ENCODE peak calls at places on chromosome 11, in ten cellular contexts. One of them, this sample, is unnamed.

GRCh38 chr11:26992031-26992541 is 1.8 kb upstream of the FIBIN start:
- DNase-seq in upper lobe of right lung: no peak
- DNase-seq in lower lobe of right lung: no peak
- DNase-seq in HFF-Myc: no peak
- DNase-seq in CD8-positive, alpha-beta T cell: no peak
- DNase-seq in esophagus squamous epithelium: no peak
- DNase-seq in tibial artery: no peak
- DNase-seq in mucosa of descending colon: no peak
- DNase-seq in fibroblast of pulmonary artery: peak; percentile 95
- DNase-seq in AG04449: peak; percentile 74
- DNase-seq in this sample: no peak

GRCh38 chr11:67006029-67006884 is 16.7 kb upstream of the SYT12 start:
- DNase-seq in fibroblast of pulmonary artery: peak; percentile 26
- DNase-seq in mucosa of descending colon: no peak
- DNase-seq in lower lobe of right lung: no peak
- DNase-seq in tibial artery: no peak
- DNase-seq in esophagus squamous epithelium: no peak
- DNase-seq in CD8-positive, alpha-beta T cell: no peak
- DNase-seq in AG04449: no peak
- DNase-seq in upper lobe of right lung: no peak
- DNase-seq in HFF-Myc: no peak
- DNase-seq in this sample: no peak

GRCh38 chr11:6862961-6863360 is at the start of gene OR10A2:
- DNase-seq in mucosa of descending colon: no peak
- DNase-seq in HFF-Myc: peak; percentile 22
- DNase-seq in upper lobe of right lung: no peak
- DNase-seq in esophagus squamous epithelium: no peak
- DNase-seq in AG04449: no peak
- DNase-seq in tibial artery: no peak
- DNase-seq in CD8-positive, alpha-beta T cell: no peak
- DNase-seq in lower lobe of right lung: no peak
- DNase-seq in fibroblast of pulmonary artery: no peak
- DNase-seq in this sample: no peak

GRCh38 chr11:130772266-130773227 is 143.7 kb downstream of the SNX19 start:
- DNase-seq in esophagus squamous epithelium: no peak
- DNase-seq in upper lobe of right lung: no peak
- DNase-seq in HFF-Myc: peak; percentile 88
- DNase-seq in mucosa of descending colon: no peak
- DNase-seq in AG04449: peak; percentile 91
- DNase-seq in fibroblast of pulmonary artery: peak; percentile 92
- DNase-seq in lower lobe of right lung: no peak
- DNase-seq in tibial artery: no peak
- DNase-seq in CD8-positive, alpha-beta T cell: no peak
- DNase-seq in this sample: no peak

GRCh38 chr11:14065153-14065552 is 102.6 kb downstream of the SPON1 start:
- DNase-seq in esophagus squamous epithelium: no peak
- DNase-seq in mucosa of descending colon: peak; percentile 60
- DNase-seq in CD8-positive, alpha-beta T cell: no peak
- DNase-seq in lower lobe of right lung: no peak
- DNase-seq in upper lobe of right lung: peak; percentile 63
- DNase-seq in AG04449: no peak
- DNase-seq in tibial artery: no peak
- DNase-seq in fibroblast of pulmonary artery: no peak
- DNase-seq in HFF-Myc: no peak
- DNase-seq in this sample: no peak

GRCh38 chr11:129644326-129644725 is 171.3 kb upstream of the TMEM45B start:
- DNase-seq in AG04449: no peak
- DNase-seq in esophagus squamous epithelium: no peak
- DNase-seq in CD8-positive, alpha-beta T cell: no peak
- DNase-seq in HFF-Myc: no peak
- DNase-seq in tibial artery: no peak
- DNase-seq in mucosa of descending colon: no peak
- DNase-seq in fibroblast of pulmonary artery: no peak
- DNase-seq in upper lobe of right lung: no peak
- DNase-seq in lower lobe of right lung: no peak
- DNase-seq in this sample: no peak

GRCh38 chr11:8081591-8082021 is 595 bp downstream of the TUB start:
- DNase-seq in fibroblast of pulmonary artery: no peak
- DNase-seq in upper lobe of right lung: no peak
- DNase-seq in CD8-positive, alpha-beta T cell: no peak
- DNase-seq in tibial artery: no peak
- DNase-seq in lower lobe of right lung: no peak
- DNase-seq in mucosa of descending colon: no peak
- DNase-seq in AG04449: no peak
- DNase-seq in esophagus squamous epithelium: no peak
- DNase-seq in HFF-Myc: no peak
- DNase-seq in this sample: no peak

GRCh38 chr11:120978701-120979100 is 45.2 kb upstream of the TBCEL start:
- DNase-seq in lower lobe of right lung: no peak
- DNase-seq in HFF-Myc: no peak
- DNase-seq in esophagus squamous epithelium: no peak
- DNase-seq in fibroblast of pulmonary artery: no peak
- DNase-seq in upper lobe of right lung: no peak
- DNase-seq in tibial artery: no peak
- DNase-seq in CD8-positive, alpha-beta T cell: no peak
- DNase-seq in AG04449: no peak
- DNase-seq in mucosa of descending colon: no peak
- DNase-seq in this sample: no peak

GRCh38 chr11:73391665-73392064 is 15.5 kb downstream of the RELT start:
- DNase-seq in fibroblast of pulmonary artery: no peak
- DNase-seq in CD8-positive, alpha-beta T cell: no peak
- DNase-seq in tibial artery: no peak
- DNase-seq in esophagus squamous epithelium: no peak
- DNase-seq in AG04449: no peak
- DNase-seq in mucosa of descending colon: no peak
- DNase-seq in HFF-Myc: no peak
- DNase-seq in lower lobe of right lung: peak; percentile 23
- DNase-seq in upper lobe of right lung: no peak
- DNase-seq in this sample: no peak

GRCh38 chr11:92149996-92150395 is 74.6 kb upstream of the FAT3 start:
- DNase-seq in fibroblast of pulmonary artery: no peak
- DNase-seq in upper lobe of right lung: no peak
- DNase-seq in mucosa of descending colon: no peak
- DNase-seq in AG04449: no peak
- DNase-seq in esophagus squamous epithelium: no peak
- DNase-seq in CD8-positive, alpha-beta T cell: no peak
- DNase-seq in HFF-Myc: no peak
- DNase-seq in lower lobe of right lung: no peak
- DNase-seq in tibial artery: no peak
- DNase-seq in this sample: no peak

GRCh38 chr11:44229664-44230063 is 80.3 kb downstream of the ALX4 start:
- DNase-seq in AG04449: no peak
- DNase-seq in esophagus squamous epithelium: no peak
- DNase-seq in fibroblast of pulmonary artery: peak; percentile 25
- DNase-seq in HFF-Myc: no peak
- DNase-seq in mucosa of descending colon: no peak
- DNase-seq in lower lobe of right lung: no peak
- DNase-seq in upper lobe of right lung: no peak
- DNase-seq in CD8-positive, alpha-beta T cell: no peak
- DNase-seq in tibial artery: no peak
- DNase-seq in this sample: no peak

DNA sequence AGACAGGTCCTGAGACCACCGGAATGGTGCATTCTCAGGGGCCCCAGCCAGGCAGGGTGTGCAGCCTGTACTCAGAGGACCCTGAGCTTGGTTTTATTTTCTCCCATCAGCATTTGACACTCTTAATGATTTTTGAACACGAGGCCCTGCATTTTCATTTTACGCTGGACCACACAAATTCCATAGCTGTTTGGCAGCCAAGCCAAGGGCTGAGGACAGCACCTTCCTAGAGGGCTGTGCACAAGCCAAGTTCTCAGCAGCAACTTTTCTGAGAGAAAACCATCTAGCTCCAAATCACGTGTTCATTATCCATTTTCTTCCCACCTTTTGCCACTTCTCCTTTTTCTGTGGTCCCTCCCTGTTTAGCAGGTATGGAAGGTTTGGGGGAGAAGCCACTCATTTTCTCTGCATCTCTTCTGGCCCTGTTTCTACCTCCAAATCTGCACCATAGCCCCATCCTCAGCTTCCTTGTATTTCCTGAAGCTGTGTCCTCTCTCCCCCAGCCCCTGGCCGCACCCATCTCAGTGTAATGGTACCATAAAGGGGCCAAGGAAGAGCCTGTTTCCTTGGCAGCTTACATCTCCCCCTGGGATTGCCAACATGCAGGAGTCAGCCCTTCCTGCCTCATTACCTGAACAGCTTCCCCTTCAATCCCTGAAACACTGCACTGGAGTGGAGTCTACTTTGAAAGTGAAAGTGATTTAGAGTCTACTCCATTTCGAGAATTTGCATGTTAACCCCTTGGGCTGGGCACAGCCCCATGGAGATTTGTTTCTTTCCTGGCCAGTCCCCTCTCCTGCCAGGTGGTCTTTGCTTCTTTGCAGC is 60.3 kb downstream of the TRAF6 start:
- DNase-seq in mucosa of descending colon: no peak
- DNase-seq in CD8-positive, alpha-beta T cell: no peak
- DNase-seq in lower lobe of right lung: no peak
- DNase-seq in AG04449: no peak
- DNase-seq in HFF-Myc: no peak
- DNase-seq in esophagus squamous epithelium: no peak
- DNase-seq in fibroblast of pulmonary artery: peak; percentile 23
- DNase-seq in tibial artery: no peak
- DNase-seq in upper lobe of right lung: no peak
- DNase-seq in this sample: no peak
- H3K4me3 ChIP-seq in mucosa of descending colon: no peak overlapping the region
- H3K4me3 ChIP-seq in CD8-positive, alpha-beta T cell: peak overlapping the region; percentile 22
- H3K4me3 ChIP-seq in lower lobe of right lung: peak overlapping the region; percentile 23
- H3K4me3 ChIP-seq in AG04449: no peak overlapping the region
- H3K4me3 ChIP-seq in HFF-Myc: no peak overlapping the region
- H3K4me3 ChIP-seq in esophagus squamous epithelium: no peak overlapping the region
- H3K4me3 ChIP-seq in fibroblast of pulmonary artery: no peak overlapping the region
- H3K4me3 ChIP-seq in tibial artery: peak overlapping the region; percentile 4
- H3K4me3 ChIP-seq in upper lobe of right lung: peak overlapping the region; percentile 17
- H3K4me3 ChIP-seq in this sample: no peak overlapping the region

GRCh38 chr11:117479372-117479771 is 151.7 kb downstream of the CEP164 start:
- DNase-seq in esophagus squamous epithelium: no peak
- DNase-seq in lower lobe of right lung: no peak
- DNase-seq in fibroblast of pulmonary artery: no peak
- DNase-seq in upper lobe of right lung: no peak
- DNase-seq in HFF-Myc: no peak
- DNase-seq in tibial artery: no peak
- DNase-seq in AG04449: no peak
- DNase-seq in mucosa of descending colon: no peak
- DNase-seq in CD8-positive, alpha-beta T cell: no peak
- DNase-seq in this sample: no peak
- TF ChIP-seq CTCF in esophagus squamous epithelium: no peak
- TF ChIP-seq CTCF in lower lobe of right lung: no peak
- TF ChIP-seq CTCF in fibroblast of pulmonary artery: no peak
- TF ChIP-seq CTCF in upper lobe of right lung: no peak
- TF ChIP-seq CTCF in HFF-Myc: no peak
- TF ChIP-seq CTCF in tibial artery: no peak
- TF ChIP-seq CTCF in AG04449: no peak
- TF ChIP-seq CTCF in mucosa of descending colon: no peak
- TF ChIP-seq CTCF in CD8-positive, alpha-beta T cell: no peak
- TF ChIP-seq CTCF in this sample: no peak

GRCh38 chr11:9616042-9616640 is 42.7 kb downstream of the WEE1 start:
- DNase-seq in tibial artery: no peak
- DNase-seq in fibroblast of pulmonary artery: no peak
- DNase-seq in mucosa of descending colon: no peak
- DNase-seq in AG04449: no peak
- DNase-seq in HFF-Myc: no peak
- DNase-seq in lower lobe of right lung: no peak
- DNase-seq in upper lobe of right lung: no peak
- DNase-seq in esophagus squamous epithelium: no peak
- DNase-seq in CD8-positive, alpha-beta T cell: no peak
- DNase-seq in this sample: peak; percentile 34

GRCh38 chr11:9613118-9613829 is 39.8 kb downstream of the WEE1 start:
- DNase-seq in esophagus squamous epithelium: peak; percentile 45
- DNase-seq in AG04449: peak; percentile 95
- DNase-seq in tibial artery: peak; percentile 97
- DNase-seq in HFF-Myc: peak; percentile 97
- DNase-seq in CD8-positive, alpha-beta T cell: peak; percentile 90
- DNase-seq in fibroblast of pulmonary artery: peak; percentile 99
- DNase-seq in lower lobe of right lung: peak; percentile 95
- DNase-seq in mucosa of descending colon: peak; percentile 96
- DNase-seq in upper lobe of right lung: peak; percentile 95
- DNase-seq in this sample: peak; percentile 92

GRCh38 chr11:9616858-9617257 is 43.4 kb downstream of the WEE1 start:
- DNase-seq in CD8-positive, alpha-beta T cell: no peak
- DNase-seq in mucosa of descending colon: no peak
- DNase-seq in HFF-Myc: no peak
- DNase-seq in lower lobe of right lung: no peak
- DNase-seq in tibial artery: no peak
- DNase-seq in AG04449: no peak
- DNase-seq in esophagus squamous epithelium: no peak
- DNase-seq in fibroblast of pulmonary artery: no peak
- DNase-seq in upper lobe of right lung: no peak
- DNase-seq in this sample: peak; percentile 43

GRCh38 chr11:9613830-9614762 is 40.6 kb downstream of the WEE1 start:
- DNase-seq in tibial artery: peak; percentile 90
- DNase-seq in CD8-positive, alpha-beta T cell: peak; percentile 87
- DNase-seq in mucosa of descending colon: peak; percentile 96
- DNase-seq in HFF-Myc: peak; percentile 80
- DNase-seq in AG04449: peak; percentile 54
- DNase-seq in lower lobe of right lung: peak; percentile 94
- DNase-seq in esophagus squamous epithelium: peak; percentile 32
- DNase-seq in fibroblast of pulmonary artery: peak; percentile 78
- DNase-seq in upper lobe of right lung: peak; percentile 96
- DNase-seq in this sample: peak; percentile 74

DNA sequence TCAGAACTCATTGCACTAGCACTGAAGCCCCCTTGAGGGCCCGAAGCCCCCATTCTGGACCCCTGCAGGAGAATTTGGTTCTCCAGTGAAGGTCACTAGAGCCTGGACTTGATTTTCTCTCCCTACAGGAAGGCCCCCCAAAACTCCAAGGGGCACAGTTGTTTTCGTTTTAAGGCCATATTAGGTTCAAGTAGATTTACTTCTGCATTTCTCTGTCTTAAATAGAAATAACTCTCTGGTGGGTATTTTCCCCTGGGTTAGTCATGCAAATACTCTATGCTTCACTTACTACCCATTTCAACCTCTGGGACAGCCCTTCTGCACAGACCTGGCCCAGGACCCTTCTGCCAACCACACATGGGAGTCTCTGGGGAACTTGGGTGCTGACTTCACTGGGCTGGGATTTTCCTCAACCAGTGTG is 41.6 kb downstream of the WEE1 start:
- DNase-seq in fibroblast of pulmonary artery: no peak
- DNase-seq in AG04449: no peak
- DNase-seq in CD8-positive, alpha-beta T cell: no peak
- DNase-seq in lower lobe of right lung: no peak
- DNase-seq in HFF-Myc: no peak
- DNase-seq in esophagus squamous epithelium: no peak
- DNase-seq in mucosa of descending colon: no peak
- DNase-seq in tibial artery: peak; percentile 69
- DNase-seq in upper lobe of right lung: peak; percentile 5
- DNase-seq in this sample: peak; percentile 81
- H3K4me3 ChIP-seq in fibroblast of pulmonary artery: no peak overlapping the region
- H3K4me3 ChIP-seq in AG04449: no peak overlapping the region
- H3K4me3 ChIP-seq in CD8-positive, alpha-beta T cell: no peak overlapping the region
- H3K4me3 ChIP-seq in lower lobe of right lung: peak overlapping the region; percentile 62
- H3K4me3 ChIP-seq in HFF-Myc: peak overlapping the region; percentile 43
- H3K4me3 ChIP-seq in esophagus squamous epithelium: no peak overlapping the region
- H3K4me3 ChIP-seq in mucosa of descending colon: no peak overlapping the region
- H3K4me3 ChIP-seq in tibial artery: no peak overlapping the region
- H3K4me3 ChIP-seq in upper lobe of right lung: no peak overlapping the region
- H3K4me3 ChIP-seq in this sample: no peak overlapping the region

DNA sequence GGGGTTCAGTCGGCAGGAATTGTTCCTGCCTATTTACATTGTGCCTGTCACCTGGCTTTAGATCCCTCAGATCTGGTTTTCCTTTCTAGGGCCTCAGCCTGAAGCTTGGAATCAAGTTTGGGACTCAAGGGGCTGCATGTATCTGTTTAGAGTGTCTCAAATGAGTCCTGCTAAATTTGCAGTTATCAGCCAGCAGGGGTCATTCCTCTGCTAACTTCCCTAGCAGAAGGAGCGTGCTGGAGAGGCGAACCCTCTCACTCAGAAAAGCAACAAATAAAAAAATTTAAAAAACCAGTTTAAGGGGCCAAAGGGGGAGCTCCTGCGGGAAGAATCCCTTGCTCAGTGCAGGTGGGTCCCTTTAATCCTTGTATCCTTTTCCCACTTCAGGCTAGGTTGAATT is 1220.2 kb downstream of the JRKL start:
- DNase-seq in CD8-positive, alpha-beta T cell: no peak
- DNase-seq in tibial artery: no peak
- DNase-seq in AG04449: no peak
- DNase-seq in mucosa of descending colon: no peak
- DNase-seq in esophagus squamous epithelium: no peak
- DNase-seq in HFF-Myc: no peak
- DNase-seq in fibroblast of pulmonary artery: peak; percentile 29
- DNase-seq in upper lobe of right lung: no peak
- DNase-seq in lower lobe of right lung: no peak
- DNase-seq in this sample: no peak
- TF ChIP-seq CTCF in CD8-positive, alpha-beta T cell: no peak
- TF ChIP-seq CTCF in tibial artery: no peak
- TF ChIP-seq CTCF in AG04449: no peak
- TF ChIP-seq CTCF in mucosa of descending colon: no peak
- TF ChIP-seq CTCF in esophagus squamous epithelium: no peak
- TF ChIP-seq CTCF in HFF-Myc: no peak
- TF ChIP-seq CTCF in fibroblast of pulmonary artery: peak; percentile 25
- TF ChIP-seq CTCF in upper lobe of right lung: no peak
- TF ChIP-seq CTCF in lower lobe of right lung: no peak
- TF ChIP-seq CTCF in this sample: no peak